ENCODE peak calls at places on chromosome 2, in nine cellular contexts. W is SK-N-MC; T is transverse colon; E is endothelial cell; F is foreskin keratinocyte; R is stimulated activated CD4-positive, alpha-beta T cell treated with anti-CD3 and anti-CD28 coated beads, Interleukin-4, amount 100 ng/mL, for 48 hours; C is T-helper 17 cell; V is GM23248; K is foreskin fibroblast. Q is an unnamed sample.

GRCh38 chr2:136060401-136060940 is 57.5 kb downstream of the CXCR4 start:
- DNase-seq in W (no peak), T (no peak), E (no peak), F (no peak), R (no peak), C (no peak), V (no peak), K (no peak), Q (no peak)

GRCh38 chr2:207504513-207505171 is 25.1 kb upstream of the CREB1 start:
- DNase-seq in W (no peak), T (no peak), E (no peak), F (no peak), R (no peak), C (no peak), V (peak), K (peak), Q (no peak)

GRCh38 chr2:29920631-29921559 is 491 bp downstream of the ALK start:
- DNase-seq in W (no peak), T (no peak), E (peak), F (no peak), R (no peak), C (no peak), V (peak), K (peak), Q (no peak)

GRCh38 chr2:227301523-227301922 is 23.5 kb upstream of the MFF start:
- DNase-seq in W (no peak), T (no peak), E (no peak), F (no peak), R (no peak), C (no peak), V (no peak), K (no peak), Q (no peak)

GRCh38 chr2:1625281-1626001 is 118.9 kb downstream of the PXDN start:
- DNase-seq in W (no peak), T (no peak), E (peak), F (peak), R (no peak), C (no peak), V (peak), K (peak), Q (no peak)

GRCh38 chr2:67311536-67311935 is 85.6 kb upstream of the ETAA1 start:
- DNase-seq in W (no peak), T (no peak), E (no peak), F (peak), R (no peak), C (no peak), V (peak), K (peak), Q (no peak)

GRCh38 chr2:11123856-11124759 is 31.2 kb upstream of the SLC66A3 start:
- DNase-seq in W (no peak), T (peak), E (peak), F (no peak), R (peak), C (peak), V (peak), K (peak), Q (peak)

GRCh38 chr2:1518501-1518821 is 105.2 kb downstream of the TPO start:
- DNase-seq in W (no peak), T (no peak), E (no peak), F (no peak), R (no peak), C (no peak), V (no peak), K (no peak), Q (no peak)

GRCh38 chr2:149387411-149387810 is 57.0 kb downstream of the LYPD6 start:
- DNase-seq in W (no peak), T (no peak), E (no peak), F (no peak), R (no peak), C (no peak), V (peak), K (peak), Q (no peak)

GRCh38 chr2:119294671-119295070 is 71.0 kb downstream of the STEAP3 start:
- DNase-seq in W (no peak), T (no peak), E (no peak), F (no peak), R (no peak), C (no peak), V (no peak), K (no peak), Q (no peak)

GRCh38 chr2:168253379-168253778 is 6.0 kb upstream of the STK39 start:
- DNase-seq in W (no peak), T (no peak), E (no peak), F (no peak), R (no peak), C (no peak), V (no peak), K (no peak), Q (no peak)

GRCh38 chr2:119430023-119430498 is 1.6 kb upstream of the TMEM37 start:
- DNase-seq in W (no peak), T (no peak), E (no peak), F (no peak), R (no peak), C (no peak), V (no peak), K (no peak), Q (no peak)

GRCh38 chr2:235220331-235220730 is 268.5 kb downstream of the SH3BP4 start:
- DNase-seq in W (no peak), T (no peak), E (no peak), F (no peak), R (no peak), C (no peak), V (no peak), K (no peak), Q (no peak)

GRCh38 chr2:75716406-75716805 is 5.7 kb upstream of the GCFC2 start:
- DNase-seq in W (no peak), T (no peak), E (no peak), F (no peak), R (no peak), C (no peak), V (peak), K (peak), Q (no peak)

GRCh38 chr2:127654084-127654837 is 8.3 kb downstream of the GPR17 start:
- DNase-seq in W (no peak), T (no peak), E (no peak), F (no peak), R (no peak), C (no peak), V (no peak), K (no peak), Q (no peak)

GRCh38 chr2:152486048-152486736 is 151.2 kb downstream of the FMNL2 start:
- DNase-seq in W (no peak), T (peak), E (no peak), F (no peak), R (no peak), C (no peak), V (no peak), K (no peak), Q (no peak)

GRCh38 chr2:182240862-182241371 is 185.9 kb downstream of the PDE1A start:
- DNase-seq in W (no peak), T (peak), E (peak), F (no peak), R (no peak), C (no peak), V (peak), K (peak), Q (peak)

GRCh38 chr2:165743442-165743841 is 50.6 kb downstream of the GALNT3 start:
- DNase-seq in W (no peak), T (no peak), E (no peak), F (no peak), R (no peak), C (no peak), V (no peak), K (no peak), Q (no peak)